ENCODE peak calls at places on chromosome 15, in five cellular contexts. One of them, this sample, is unnamed.

GRCh38 chr15:70806992-70807712 is 43.8 kb upstream of the UACA start:
- DNase-seq in activated CD4-positive, alpha-beta T cell treated with anti-CD3 and anti-CD28 coated beads, Interleukin-2, amount 10 ng/mL, durations not matched to agents 7 days and 5 days: no peak
- DNase-seq in activated CD8-positive, alpha-beta memory T cell treated with anti-CD3 and anti-CD28 coated beads for 48 hours: no peak
- DNase-seq in activated T-cell treated with anti-CD3 and anti-CD28 coated beads for 1 hour: no peak
- DNase-seq in CD4-positive, alpha-beta memory T cell: no peak
- DNase-seq in this sample: no peak

GRCh38 chr15:50134524-50135024 is 15.5 kb upstream of the ATP8B4 start:
- DNase-seq in activated T-cell treated with anti-CD3 and anti-CD28 coated beads for 1 hour: no peak
- DNase-seq in CD4-positive, alpha-beta memory T cell: no peak
- DNase-seq in activated CD8-positive, alpha-beta memory T cell treated with anti-CD3 and anti-CD28 coated beads for 48 hours: no peak
- DNase-seq in activated CD4-positive, alpha-beta T cell treated with anti-CD3 and anti-CD28 coated beads, Interleukin-2, amount 10 ng/mL, durations not matched to agents 7 days and 5 days: no peak
- DNase-seq in this sample: no peak

GRCh38 chr15:27382296-27382695 is 411.3 kb downstream of the GABRG3 start:
- DNase-seq in CD4-positive, alpha-beta memory T cell: no peak
- DNase-seq in activated CD4-positive, alpha-beta T cell treated with anti-CD3 and anti-CD28 coated beads, Interleukin-2, amount 10 ng/mL, durations not matched to agents 7 days and 5 days: no peak
- DNase-seq in activated CD8-positive, alpha-beta memory T cell treated with anti-CD3 and anti-CD28 coated beads for 48 hours: no peak
- DNase-seq in activated T-cell treated with anti-CD3 and anti-CD28 coated beads for 1 hour: no peak
- DNase-seq in this sample: no peak

GRCh38 chr15:64464271-64465005 is 4.1 kb downstream of the ZNF609 start:
- DNase-seq in activated T-cell treated with anti-CD3 and anti-CD28 coated beads for 1 hour: no peak
- DNase-seq in activated CD8-positive, alpha-beta memory T cell treated with anti-CD3 and anti-CD28 coated beads for 48 hours: no peak
- DNase-seq in activated CD4-positive, alpha-beta T cell treated with anti-CD3 and anti-CD28 coated beads, Interleukin-2, amount 10 ng/mL, durations not matched to agents 7 days and 5 days: no peak
- DNase-seq in CD4-positive, alpha-beta memory T cell: no peak
- DNase-seq in this sample: no peak

GRCh38 chr15:80404719-80405553 is 754 bp downstream of the ARNT2 start:
- DNase-seq in activated CD4-positive, alpha-beta T cell treated with anti-CD3 and anti-CD28 coated beads, Interleukin-2, amount 10 ng/mL, durations not matched to agents 7 days and 5 days: no peak
- DNase-seq in CD4-positive, alpha-beta memory T cell: no peak
- DNase-seq in activated CD8-positive, alpha-beta memory T cell treated with anti-CD3 and anti-CD28 coated beads for 48 hours: no peak
- DNase-seq in activated T-cell treated with anti-CD3 and anti-CD28 coated beads for 1 hour: no peak
- DNase-seq in this sample: no peak

GRCh38 chr15:99250001-99250400 is 620 bp upstream of the TTC23 start:
- DNase-seq in CD4-positive, alpha-beta memory T cell: no peak
- DNase-seq in activated CD8-positive, alpha-beta memory T cell treated with anti-CD3 and anti-CD28 coated beads for 48 hours: no peak
- DNase-seq in activated CD4-positive, alpha-beta T cell treated with anti-CD3 and anti-CD28 coated beads, Interleukin-2, amount 10 ng/mL, durations not matched to agents 7 days and 5 days: no peak
- DNase-seq in activated T-cell treated with anti-CD3 and anti-CD28 coated beads for 1 hour: no peak
- DNase-seq in this sample: no peak

GRCh38 chr15:54500330-54500729 is 522.1 kb downstream of the UNC13C start:
- DNase-seq in CD4-positive, alpha-beta memory T cell: no peak
- DNase-seq in activated CD4-positive, alpha-beta T cell treated with anti-CD3 and anti-CD28 coated beads, Interleukin-2, amount 10 ng/mL, durations not matched to agents 7 days and 5 days: no peak
- DNase-seq in activated CD8-positive, alpha-beta memory T cell treated with anti-CD3 and anti-CD28 coated beads for 48 hours: no peak
- DNase-seq in activated T-cell treated with anti-CD3 and anti-CD28 coated beads for 1 hour: no peak
- DNase-seq in this sample: no peak

GRCh38 chr15:100931143-100931890 is 12.2 kb downstream of the LRRK1 start:
- DNase-seq in activated CD4-positive, alpha-beta T cell treated with anti-CD3 and anti-CD28 coated beads, Interleukin-2, amount 10 ng/mL, durations not matched to agents 7 days and 5 days: no peak
- DNase-seq in activated CD8-positive, alpha-beta memory T cell treated with anti-CD3 and anti-CD28 coated beads for 48 hours: no peak
- DNase-seq in CD4-positive, alpha-beta memory T cell: no peak
- DNase-seq in activated T-cell treated with anti-CD3 and anti-CD28 coated beads for 1 hour: no peak
- DNase-seq in this sample: no peak

GRCh38 chr15:74312445-74313007 is 54.9 kb downstream of the CYP11A1 start:
- DNase-seq in CD4-positive, alpha-beta memory T cell: no peak
- DNase-seq in activated CD8-positive, alpha-beta memory T cell treated with anti-CD3 and anti-CD28 coated beads for 48 hours: no peak
- DNase-seq in activated CD4-positive, alpha-beta T cell treated with anti-CD3 and anti-CD28 coated beads, Interleukin-2, amount 10 ng/mL, durations not matched to agents 7 days and 5 days: no peak
- DNase-seq in activated T-cell treated with anti-CD3 and anti-CD28 coated beads for 1 hour: no peak
- DNase-seq in this sample: no peak

GRCh38 chr15:93382196-93382820 is 293.3 kb upstream of the RGMA start:
- DNase-seq in activated T-cell treated with anti-CD3 and anti-CD28 coated beads for 1 hour: no peak
- DNase-seq in activated CD8-positive, alpha-beta memory T cell treated with anti-CD3 and anti-CD28 coated beads for 48 hours: no peak
- DNase-seq in CD4-positive, alpha-beta memory T cell: no peak
- DNase-seq in activated CD4-positive, alpha-beta T cell treated with anti-CD3 and anti-CD28 coated beads, Interleukin-2, amount 10 ng/mL, durations not matched to agents 7 days and 5 days: no peak
- DNase-seq in this sample: no peak

GRCh38 chr15:72785452-72786243 is 2.1 kb upstream of the ADPGK start:
- DNase-seq in activated CD8-positive, alpha-beta memory T cell treated with anti-CD3 and anti-CD28 coated beads for 48 hours: no peak
- DNase-seq in activated T-cell treated with anti-CD3 and anti-CD28 coated beads for 1 hour: no peak
- DNase-seq in activated CD4-positive, alpha-beta T cell treated with anti-CD3 and anti-CD28 coated beads, Interleukin-2, amount 10 ng/mL, durations not matched to agents 7 days and 5 days: peak; percentile 49
- DNase-seq in CD4-positive, alpha-beta memory T cell: peak; percentile 60
- DNase-seq in this sample: no peak

GRCh38 chr15:41285285-41285684 is 47.1 kb downstream of the OIP5 start:
- DNase-seq in activated CD8-positive, alpha-beta memory T cell treated with anti-CD3 and anti-CD28 coated beads for 48 hours: no peak
- DNase-seq in activated CD4-positive, alpha-beta T cell treated with anti-CD3 and anti-CD28 coated beads, Interleukin-2, amount 10 ng/mL, durations not matched to agents 7 days and 5 days: no peak
- DNase-seq in activated T-cell treated with anti-CD3 and anti-CD28 coated beads for 1 hour: no peak
- DNase-seq in CD4-positive, alpha-beta memory T cell: no peak
- DNase-seq in this sample: no peak

GRCh38 chr15:33988384-33988783 is 20.1 kb downstream of the CHRM5 start:
- DNase-seq in activated CD4-positive, alpha-beta T cell treated with anti-CD3 and anti-CD28 coated beads, Interleukin-2, amount 10 ng/mL, durations not matched to agents 7 days and 5 days: no peak
- DNase-seq in activated CD8-positive, alpha-beta memory T cell treated with anti-CD3 and anti-CD28 coated beads for 48 hours: no peak
- DNase-seq in CD4-positive, alpha-beta memory T cell: no peak
- DNase-seq in activated T-cell treated with anti-CD3 and anti-CD28 coated beads for 1 hour: no peak
- DNase-seq in this sample: no peak

GRCh38 chr15:52483712-52484111 is 45.0 kb downstream of the MYO5A start:
- DNase-seq in activated CD8-positive, alpha-beta memory T cell treated with anti-CD3 and anti-CD28 coated beads for 48 hours: no peak
- DNase-seq in activated T-cell treated with anti-CD3 and anti-CD28 coated beads for 1 hour: no peak
- DNase-seq in CD4-positive, alpha-beta memory T cell: no peak
- DNase-seq in activated CD4-positive, alpha-beta T cell treated with anti-CD3 and anti-CD28 coated beads, Interleukin-2, amount 10 ng/mL, durations not matched to agents 7 days and 5 days: no peak
- DNase-seq in this sample: no peak

GRCh38 chr15:88450125-88450798 is 16.9 kb downstream of the MRPL46 start:
- DNase-seq in activated CD4-positive, alpha-beta T cell treated with anti-CD3 and anti-CD28 coated beads, Interleukin-2, amount 10 ng/mL, durations not matched to agents 7 days and 5 days: peak; percentile 74
- DNase-seq in CD4-positive, alpha-beta memory T cell: peak; percentile 28
- DNase-seq in activated T-cell treated with anti-CD3 and anti-CD28 coated beads for 1 hour: peak; percentile 33
- DNase-seq in activated CD8-positive, alpha-beta memory T cell treated with anti-CD3 and anti-CD28 coated beads for 48 hours: peak; percentile 42
- DNase-seq in this sample: no peak

GRCh38 chr15:44087578-44088190 is 107.4 kb downstream of the FRMD5 start:
- DNase-seq in CD4-positive, alpha-beta memory T cell: no peak
- DNase-seq in activated CD4-positive, alpha-beta T cell treated with anti-CD3 and anti-CD28 coated beads, Interleukin-2, amount 10 ng/mL, durations not matched to agents 7 days and 5 days: no peak
- DNase-seq in activated T-cell treated with anti-CD3 and anti-CD28 coated beads for 1 hour: no peak
- DNase-seq in activated CD8-positive, alpha-beta memory T cell treated with anti-CD3 and anti-CD28 coated beads for 48 hours: no peak
- DNase-seq in this sample: peak; percentile 62

GRCh38 chr15:83064859-83065258 is 2.2 kb downstream of the BTBD1 start:
- DNase-seq in CD4-positive, alpha-beta memory T cell: no peak
- DNase-seq in activated CD4-positive, alpha-beta T cell treated with anti-CD3 and anti-CD28 coated beads, Interleukin-2, amount 10 ng/mL, durations not matched to agents 7 days and 5 days: no peak
- DNase-seq in activated T-cell treated with anti-CD3 and anti-CD28 coated beads for 1 hour: no peak
- DNase-seq in activated CD8-positive, alpha-beta memory T cell treated with anti-CD3 and anti-CD28 coated beads for 48 hours: no peak
- DNase-seq in this sample: no peak

GRCh38 chr15:41013698-41014414 is 60.6 kb downstream of the CHAC1 start:
- DNase-seq in activated CD8-positive, alpha-beta memory T cell treated with anti-CD3 and anti-CD28 coated beads for 48 hours: no peak
- DNase-seq in activated CD4-positive, alpha-beta T cell treated with anti-CD3 and anti-CD28 coated beads, Interleukin-2, amount 10 ng/mL, durations not matched to agents 7 days and 5 days: no peak
- DNase-seq in CD4-positive, alpha-beta memory T cell: no peak
- DNase-seq in activated T-cell treated with anti-CD3 and anti-CD28 coated beads for 1 hour: no peak
- DNase-seq in this sample: no peak

GRCh38 chr15:25184356-25185155 is 229.8 kb downstream of the SNRPN start:
- DNase-seq in activated T-cell treated with anti-CD3 and anti-CD28 coated beads for 1 hour: no peak
- DNase-seq in activated CD8-positive, alpha-beta memory T cell treated with anti-CD3 and anti-CD28 coated beads for 48 hours: no peak
- DNase-seq in CD4-positive, alpha-beta memory T cell: no peak
- DNase-seq in activated CD4-positive, alpha-beta T cell treated with anti-CD3 and anti-CD28 coated beads, Interleukin-2, amount 10 ng/mL, durations not matched to agents 7 days and 5 days: no peak
- DNase-seq in this sample: no peak

GRCh38 chr15:88631464-88632028 is 7.3 kb upstream of the ISG20 start:
- DNase-seq in CD4-positive, alpha-beta memory T cell: no peak
- DNase-seq in activated CD4-positive, alpha-beta T cell treated with anti-CD3 and anti-CD28 coated beads, Interleukin-2, amount 10 ng/mL, durations not matched to agents 7 days and 5 days: no peak
- DNase-seq in activated T-cell treated with anti-CD3 and anti-CD28 coated beads for 1 hour: no peak
- DNase-seq in activated CD8-positive, alpha-beta memory T cell treated with anti-CD3 and anti-CD28 coated beads for 48 hours: no peak
- DNase-seq in this sample: no peak

GRCh38 chr15:68642491-68642845 is 63.7 kb downstream of the CORO2B start:
- DNase-seq in activated CD4-positive, alpha-beta T cell treated with anti-CD3 and anti-CD28 coated beads, Interleukin-2, amount 10 ng/mL, durations not matched to agents 7 days and 5 days: no peak
- DNase-seq in activated T-cell treated with anti-CD3 and anti-CD28 coated beads for 1 hour: no peak
- DNase-seq in activated CD8-positive, alpha-beta memory T cell treated with anti-CD3 and anti-CD28 coated beads for 48 hours: no peak
- DNase-seq in CD4-positive, alpha-beta memory T cell: no peak
- DNase-seq in this sample: no peak